ENCODE peak calls at places on chromosomes 3 and 15, in ten cellular contexts. U is activated naive CD8-positive, alpha-beta T cell treated with anti-CD3 and anti-CD28 coated beads, Interleukin-2, amount 50 U/mL, for 24 hours; A is posterior cingulate gyrus; Y is HL-60; K is mesendoderm; B is NCI-H1930; E is HT1080; P is fibroblast of mammary gland; J is NCI-H1105; V is Karpas-422. L is an unnamed sample.

GRCh38 chr15:48644827-48645557 is 517 bp downstream of the FBN1 start:
- DNase-seq in V (no peak), P (peak), Y (no peak), A (peak), K (peak), B (no peak), E (no peak), J (peak), U (peak), L (peak)

GRCh38 chr3:46282696-46283095 is 40.4 kb downstream of the CCR3 start:
- DNase-seq in V (no peak), P (no peak), B (no peak), U (no peak), Y (no peak), A (no peak), K (no peak), J (no peak), E (no peak), L (no peak)

GRCh38 chr15:78453447-78453846 is 15.4 kb downstream of the IREB2 start:
- DNase-seq in V (peak), Y (no peak), U (no peak), B (no peak), E (no peak), P (no peak), A (no peak), K (no peak), J (no peak), L (no peak)

GRCh38 chr3:56415672-56416071 is 52.6 kb downstream of the ERC2 start:
- DNase-seq in Y (no peak), P (no peak), K (peak), U (no peak), J (no peak), E (no peak), A (no peak), V (no peak), B (no peak), L (no peak)

GRCh38 chr3:119795849-119796248 is 13.9 kb downstream of the NR1I2 start:
- DNase-seq in K (no peak), A (no peak), E (no peak), V (no peak), P (no peak), U (no peak), B (no peak), Y (no peak), J (no peak), L (no peak)

GRCh38 chr3:98602078-98602678 is 8.8 kb upstream of the CPOX start:
- DNase-seq in J (peak), U (no peak), Y (no peak), P (peak), E (peak), B (peak), V (peak), A (peak), K (peak), L (peak)

GRCh38 chr15:91887921-91888373 is 34.4 kb downstream of the SLCO3A1 start:
- DNase-seq in Y (no peak), K (no peak), E (no peak), P (peak), J (no peak), A (no peak), V (no peak), U (no peak), B (no peak), L (no peak)

GRCh38 chr3:188624828-188625227 is 470.9 kb downstream of the LPP start:
- DNase-seq in U (no peak), Y (no peak), A (no peak), B (no peak), K (no peak), V (no peak), P (no peak), J (no peak), E (no peak), L (no peak)

GRCh38 chr15:52680756-52681155 is 1.6 kb upstream of the ATOSA start:
- DNase-seq in Y (no peak), B (no peak), A (no peak), E (no peak), K (no peak), J (no peak), V (peak), U (no peak), P (no peak), L (no peak)

GRCh38 chr3:124297062-124297980 is 305.4 kb upstream of the ROPN1 start:
- DNase-seq in B (no peak), A (no peak), V (no peak), U (no peak), K (no peak), Y (no peak), P (no peak), E (no peak), J (no peak), L (no peak)

GRCh38 chr3:79414821-79415220 is 353.0 kb downstream of the ROBO1 start:
- DNase-seq in Y (no peak), V (no peak), K (no peak), U (no peak), A (no peak), B (no peak), E (no peak), P (peak), J (no peak), L (no peak)

GRCh38 chr15:29465816-29466215 is 196.2 kb upstream of the NSMCE3 start:
- DNase-seq in V (no peak), P (no peak), Y (no peak), E (no peak), A (no peak), U (no peak), B (no peak), K (no peak), J (no peak), L (no peak)